ENCODE peak calls at places on chromosomes 5 and 9, in five cellular contexts. I, J, V, H and W are unnamed samples.
A peak's percentile ranks its signal among the peaks of the same experiment; 100 is the strongest.

GRCh38 chr9:89746385-89747116 is 141.7 kb downstream of the GADD45G start:
- DNase-seq in I (no peak), J (peak; percentile 86), V (no peak), H (no peak), W (no peak)

GRCh38 chr5:122661496-122662180 is 113.2 kb upstream of the SNX2 start:
- DNase-seq in I (no peak), J (peak; percentile 60), V (no peak), H (no peak), W (no peak)

GRCh38 chr5:126354012-126354856 is 69.0 kb upstream of the GRAMD2B start:
- DNase-seq in I (peak; percentile 98), J (peak; percentile 96), V (no peak), H (no peak), W (peak; percentile 63)

GRCh38 chr5:122816726-122817125 is 28.7 kb upstream of the SNX24 start:
- DNase-seq in I (no peak), J (no peak), V (no peak), H (no peak), W (no peak)

GRCh38 chr9:19137282-19137681 is 10.0 kb upstream of the PLIN2 start:
- DNase-seq in I (peak; percentile 83), J (peak; percentile 59), V (no peak), H (no peak), W (peak; percentile 88)

GRCh38 chr5:37804401-37804800 is 35.4 kb downstream of the GDNF start:
- DNase-seq in I (no peak), J (no peak), V (no peak), H (no peak), W (no peak)

GRCh38 chr9:90950600-90950999 is 149.0 kb downstream of the SYK start:
- DNase-seq in I (no peak), J (no peak), V (no peak), H (no peak), W (no peak)

GRCh38 chr9:128006360-128007024 is 25.7 kb upstream of the EEIG1 start:
- DNase-seq in I (peak; percentile 36), J (no peak), V (no peak), H (no peak), W (no peak)

GRCh38 chr9:131020862-131021261 is 11.9 kb downstream of the LAMC3 start:
- DNase-seq in I (no peak), J (no peak), V (no peak), H (no peak), W (no peak)

GRCh38 chr5:118611332-118611945 is 376.9 kb downstream of the DTWD2 start:
- DNase-seq in I (peak; percentile 17), J (peak; percentile 50), V (peak; percentile 35), H (peak; percentile 48), W (peak; percentile 66)

GRCh38 chr5:59479084-59479483 is 414.4 kb downstream of the PDE4D start:
- DNase-seq in I (no peak), J (no peak), V (no peak), H (no peak), W (no peak)
- H3K27ac ChIP-seq in I (no peak overlapping the region), J (no peak overlapping the region), V (no peak overlapping the region), H (no peak overlapping the region), W (no peak overlapping the region)

DNA sequence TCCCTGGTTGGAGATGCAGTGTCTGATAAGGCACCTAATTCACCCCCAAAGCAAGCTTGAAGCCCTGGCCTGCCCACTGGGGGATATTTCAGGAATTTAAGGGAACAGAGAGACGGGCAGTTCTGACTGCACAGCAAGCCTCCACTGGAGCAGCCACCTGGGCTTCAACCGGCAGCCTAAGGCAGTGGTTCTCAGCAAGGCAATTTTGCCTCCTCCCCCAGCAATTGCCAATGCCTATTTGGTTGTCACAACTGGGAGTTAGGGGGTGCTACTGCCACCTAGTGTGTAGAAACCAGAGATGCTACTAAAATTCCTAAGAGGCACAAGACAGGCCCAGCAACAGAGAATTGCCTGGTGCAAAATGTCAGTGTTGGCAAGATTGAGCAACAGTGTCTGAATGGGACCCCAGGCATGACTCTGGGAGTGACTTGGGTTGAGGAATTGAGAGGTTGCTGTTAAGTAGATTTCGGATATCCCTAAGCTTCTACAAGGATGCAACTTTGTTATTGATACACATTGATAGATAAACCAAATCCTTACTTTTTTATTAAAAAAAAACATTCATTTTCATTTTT is 58.7 kb upstream of the CTSL start:
- DNase-seq in I (no peak), J (no peak), V (no peak), H (peak; percentile 87), W (peak; percentile 66)
- TF ChIP-seq CTCF in I (no peak), J (peak; percentile 15), V (no peak), H (peak; percentile 63), W (peak; percentile 25)

GRCh38 chr9:14350766-14351165 is 36.8 kb upstream of the NFIB start:
- DNase-seq in I (no peak), J (no peak), V (no peak), H (no peak), W (no peak)
- H3K27ac ChIP-seq in I (no peak overlapping the region), J (no peak overlapping the region), V (no peak overlapping the region), H (no peak overlapping the region), W (no peak overlapping the region)

GRCh38 chr5:145450286-145450969 is 384.7 kb downstream of the PRELID2 start:
- DNase-seq in I (peak; percentile 21), J (no peak), V (no peak), H (no peak), W (no peak)

GRCh38 chr5:145446412-145446811 is 388.7 kb downstream of the PRELID2 start:
- DNase-seq in I (no peak), J (no peak), V (no peak), H (no peak), W (no peak)

GRCh38 chr5:145445027-145445426 is 390.1 kb downstream of the PRELID2 start:
- DNase-seq in I (no peak), J (no peak), V (no peak), H (no peak), W (no peak)

DNA sequence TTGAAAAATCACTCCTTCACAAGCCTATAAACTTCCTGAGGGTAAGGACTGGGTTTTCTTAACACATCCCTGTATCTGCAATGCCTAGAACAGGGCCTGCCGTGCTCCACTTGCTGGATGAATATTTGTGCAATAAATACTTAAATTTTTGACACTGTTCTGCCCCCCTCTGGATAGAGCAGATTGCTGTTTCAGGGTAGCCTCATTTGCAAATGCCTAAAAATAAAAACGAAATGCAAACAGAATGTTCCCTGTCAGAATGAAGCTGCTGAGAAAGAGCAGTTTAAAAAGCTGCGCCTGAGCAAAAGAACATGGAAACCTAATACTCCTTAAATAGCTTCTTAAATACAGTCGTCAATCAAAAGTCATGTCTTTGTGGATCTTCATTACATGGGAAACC is 385.3 kb downstream of the PRELID2 start:
- DNase-seq in I (no peak), J (no peak), V (no peak), H (no peak), W (no peak)
- TF ChIP-seq CTCF in I (peak; percentile 8), J (peak; percentile 4), V (no peak), H (no peak), W (peak; percentile 33)

GRCh38 chr5:142820447-142820846 is 50.3 kb downstream of the ARHGAP26 start:
- DNase-seq in I (no peak), J (no peak), V (no peak), H (no peak), W (no peak)
- H3K27ac ChIP-seq in I (no peak overlapping the region), J (no peak overlapping the region), V (no peak overlapping the region), H (no peak overlapping the region), W (no peak overlapping the region)

GRCh38 chr9:133715866-133716563 is 22.1 kb downstream of the SARDH start:
- DNase-seq in I (peak; percentile 22), J (peak; percentile 31), V (no peak), H (peak; percentile 55), W (peak; percentile 88)
- TF ChIP-seq CTCF in I (peak; percentile 49), J (peak; percentile 32), V (no peak), H (peak; percentile 70), W (peak; percentile 33)

GRCh38 chr5:167720676-167721260 is 570.7 kb upstream of the WWC1 start:
- DNase-seq in I (peak; percentile 83), J (peak; percentile 27), V (no peak), H (no peak), W (no peak)

GRCh38 chr5:167721926-167722440 is 569.5 kb upstream of the WWC1 start:
- DNase-seq in I (no peak), J (no peak), V (no peak), H (no peak), W (peak; percentile 56)

GRCh38 chr5:167720201-167720600 is 571.2 kb upstream of the WWC1 start:
- DNase-seq in I (peak; percentile 35), J (no peak), V (no peak), H (no peak), W (peak; percentile 47)

GRCh38 chr5:167713186-167713585 is 578.3 kb upstream of the WWC1 start:
- DNase-seq in I (no peak), J (no peak), V (no peak), H (no peak), W (peak; percentile 71)

GRCh38 chr5:167716376-167716775 is 575.1 kb upstream of the WWC1 start:
- DNase-seq in I (peak; percentile 77), J (peak; percentile 41), V (no peak), H (no peak), W (no peak)
- H3K27ac ChIP-seq in I (peak overlapping the region; percentile 30), J (no peak overlapping the region), V (no peak overlapping the region), H (no peak overlapping the region), W (no peak overlapping the region)